ENCODE peak calls at places on chromosome 18, in seven cellular contexts. S, C, U, Z, B, I and K are unnamed samples.

GRCh38 chr18:79476918-79477685 is 81.4 kb downstream of the NFATC1 start:
- DNase-seq in S (no peak), C (peak), U (peak), Z (no peak), B (no peak), I (no peak), K (no peak)

GRCh38 chr18:21163647-21164625 is 52.3 kb upstream of the ROCK1 start:
- DNase-seq in S (peak), C (no peak), U (no peak), Z (no peak), B (peak), I (peak), K (no peak)

GRCh38 chr18:68520406-68521075 is 194.4 kb downstream of the TMX3 start:
- DNase-seq in S (no peak), C (no peak), U (no peak), Z (no peak), B (no peak), I (peak), K (no peak)

GRCh38 chr18:37435996-37436395 is 129.6 kb downstream of the CELF4 start:
- DNase-seq in S (peak), C (no peak), U (no peak), Z (no peak), B (no peak), I (no peak), K (no peak)

GRCh38 chr18:74410441-74410992 is 46.6 kb downstream of the DIPK1C start:
- DNase-seq in S (no peak), C (no peak), U (no peak), Z (no peak), B (no peak), I (no peak), K (no peak)

GRCh38 chr18:21262979-21263378 is 20.9 kb downstream of the GREB1L start:
- DNase-seq in S (no peak), C (no peak), U (no peak), Z (no peak), B (no peak), I (no peak), K (no peak)

GRCh38 chr18:11689031-11689971 is at the start of gene GNAL:
- DNase-seq in S (peak), C (peak), U (peak), Z (peak), B (peak), I (peak), K (peak)

GRCh38 chr18:23165271-23165670 is 30.0 kb downstream of the CABLES1 start:
- DNase-seq in S (no peak), C (no peak), U (no peak), Z (no peak), B (no peak), I (no peak), K (no peak)

GRCh38 chr18:66993492-66993891 is 389.6 kb upstream of the CDH19 start:
- DNase-seq in S (no peak), C (no peak), U (no peak), Z (no peak), B (no peak), I (no peak), K (no peak)

GRCh38 chr18:48027401-48027931 is 97.0 kb upstream of the SMAD2 start:
- DNase-seq in S (no peak), C (peak), U (no peak), Z (no peak), B (no peak), I (no peak), K (no peak)

GRCh38 chr18:46013484-46014189 is 46.5 kb upstream of the EPG5 start:
- DNase-seq in S (no peak), C (no peak), U (no peak), Z (peak), B (no peak), I (no peak), K (peak)

GRCh38 chr18:70931942-70932814 is 643.3 kb downstream of the SOCS6 start:
- DNase-seq in S (no peak), C (no peak), U (no peak), Z (peak), B (no peak), I (peak), K (peak)

GRCh38 chr18:31646332-31646822 is 38.0 kb downstream of the B4GALT6 start:
- DNase-seq in S (no peak), C (no peak), U (no peak), Z (no peak), B (no peak), I (no peak), K (peak)

GRCh38 chr18:70384181-70384790 is 95.4 kb downstream of the SOCS6 start:
- DNase-seq in S (no peak), C (no peak), U (no peak), Z (no peak), B (peak), I (peak), K (no peak)

GRCh38 chr18:31583185-31583854 is 8.4 kb upstream of the TTR start:
- DNase-seq in S (no peak), C (no peak), U (no peak), Z (no peak), B (no peak), I (no peak), K (no peak)

GRCh38 chr18:42446195-42446594 is 491.2 kb downstream of the PIK3C3 start:
- DNase-seq in S (no peak), C (no peak), U (no peak), Z (no peak), B (peak), I (peak), K (no peak)

GRCh38 chr18:56083097-56083865 is 495.3 kb upstream of the TCF4 start:
- DNase-seq in S (peak), C (peak), U (peak), Z (no peak), B (no peak), I (peak), K (no peak)

GRCh38 chr18:494602-494983 is 5.9 kb downstream of the COLEC12 start:
- DNase-seq in S (no peak), C (no peak), U (no peak), Z (no peak), B (no peak), I (peak), K (no peak)

GRCh38 chr18:76823574-76823973 is 1.2 kb downstream of the ZNF236 start:
- DNase-seq in S (no peak), C (peak), U (peak), Z (peak), B (no peak), I (peak), K (no peak)

GRCh38 chr18:14924226-14924625 is 176.3 kb downstream of the ANKRD30B start:
- DNase-seq in S (no peak), C (no peak), U (no peak), Z (no peak), B (no peak), I (no peak), K (no peak)

GRCh38 chr18:13525381-13526029 is 200.9 kb downstream of the FAM210A start:
- DNase-seq in S (no peak), C (peak), U (no peak), Z (no peak), B (no peak), I (no peak), K (no peak)

GRCh38 chr18:45282101-45282812 is 333.0 kb upstream of the SLC14A2 start:
- DNase-seq in S (no peak), C (no peak), U (no peak), Z (peak), B (no peak), I (peak), K (no peak)

GRCh38 chr18:67500512-67500911 is 16.0 kb downstream of the DSEL start:
- DNase-seq in S (no peak), C (no peak), U (no peak), Z (no peak), B (no peak), I (no peak), K (no peak)

GRCh38 chr18:46676162-46676830 is 19.3 kb upstream of the LOXHD1 start:
- DNase-seq in S (no peak), C (no peak), U (no peak), Z (no peak), B (peak), I (peak), K (no peak)

GRCh38 chr18:77899972-77900754 is 650.5 kb downstream of the GALR1 start:
- DNase-seq in S (no peak), C (peak), U (peak), Z (peak), B (peak), I (peak), K (peak)

DNA sequence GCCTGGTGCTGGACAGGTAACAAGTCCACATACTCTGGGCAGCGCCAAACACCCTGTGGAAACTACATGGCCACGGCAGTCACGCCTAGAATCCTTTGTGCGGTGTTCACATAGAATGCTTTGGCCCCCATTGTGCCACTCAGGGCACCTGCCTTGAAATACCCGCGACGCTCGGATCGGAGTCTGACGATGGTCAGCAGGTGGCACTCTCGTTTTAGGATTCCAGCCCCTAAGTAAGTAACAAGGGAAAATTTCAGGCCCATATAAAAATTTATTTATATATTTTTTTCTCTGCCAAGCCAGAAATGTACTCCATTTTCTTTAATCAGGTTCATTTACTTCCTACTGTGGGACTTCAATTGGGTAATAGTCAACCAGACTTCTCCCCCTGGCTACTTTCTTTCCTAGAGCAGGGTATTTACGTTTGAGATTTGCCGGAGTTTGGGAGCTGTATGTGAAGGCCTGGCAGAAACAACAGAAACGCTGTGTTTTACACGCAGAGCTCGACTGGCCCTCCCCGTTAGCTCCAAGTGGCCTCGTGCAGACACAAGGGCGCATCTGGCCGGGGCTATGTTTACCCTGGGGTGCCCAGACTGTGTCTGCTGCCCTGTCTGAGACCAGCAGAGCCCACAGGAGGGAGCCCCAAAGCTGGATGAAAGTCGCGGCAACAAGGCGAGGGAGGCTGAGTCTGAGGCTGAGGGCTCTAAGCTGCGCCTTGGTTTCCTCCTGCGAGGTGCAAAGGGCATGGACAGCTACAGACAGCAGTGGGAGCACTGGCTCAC is 41.6 kb downstream of the LRRC30 start:
- DNase-seq in S (peak), C (peak), U (peak), Z (no peak), B (no peak), I (peak), K (no peak)
- TF ChIP-seq CTCF in S (peak), C (no peak), U (peak), Z (no peak), B (peak), I (peak), K (peak)

GRCh38 chr18:59783138-59783537 is 85.9 kb upstream of the CCBE1 start:
- DNase-seq in S (no peak), C (peak), U (no peak), Z (peak), B (peak), I (peak), K (peak)
- TF ChIP-seq CTCF in S (peak), C (no peak), U (no peak), Z (peak), B (peak), I (peak), K (peak)

GRCh38 chr18:33460681-33461080 is 20.2 kb upstream of the CCDC178 start:
- DNase-seq in S (no peak), C (no peak), U (no peak), Z (no peak), B (no peak), I (no peak), K (no peak)

DNA sequence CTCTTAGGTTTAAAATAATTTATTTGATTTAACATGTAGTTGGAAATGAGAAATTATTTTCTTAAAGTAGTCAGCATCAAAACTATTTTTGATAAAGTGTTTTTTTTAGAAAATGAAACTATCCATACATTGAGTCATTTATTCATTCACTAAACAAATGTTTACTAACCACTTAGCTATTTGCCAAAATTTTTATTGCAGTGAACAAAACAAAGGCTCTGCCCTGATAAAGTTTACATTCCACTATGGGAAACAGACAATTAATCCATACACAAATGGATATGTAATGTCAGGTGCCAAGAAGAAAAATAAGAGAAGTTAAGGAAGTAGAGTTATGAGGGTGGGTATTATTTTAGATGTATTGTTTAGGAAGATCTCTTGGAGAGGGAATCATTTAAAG is 19.1 kb upstream of the CCDC178 start:
- DNase-seq in S (no peak), C (no peak), U (no peak), Z (no peak), B (no peak), I (no peak), K (no peak)
- TF ChIP-seq CTCF in S (no peak), C (no peak), U (no peak), Z (no peak), B (no peak), I (no peak), K (no peak)

GRCh38 chr18:58584219-58585127 is 44.4 kb downstream of the ALPK2 start:
- DNase-seq in S (no peak), C (no peak), U (no peak), Z (no peak), B (no peak), I (peak), K (no peak)
- TF ChIP-seq CTCF in S (no peak), C (no peak), U (no peak), Z (no peak), B (no peak), I (no peak), K (no peak)

GRCh38 chr18:7872569-7872968 is 305.5 kb downstream of the PTPRM start:
- DNase-seq in S (no peak), C (no peak), U (no peak), Z (no peak), B (no peak), I (peak), K (no peak)
- TF ChIP-seq CTCF in S (no peak), C (no peak), U (no peak), Z (no peak), B (no peak), I (peak), K (no peak)